ENCODE peak calls at places on chromosomes 6 and 20, in ten cellular contexts. L, K, E, W, Y, U, P, G, R and B are unnamed samples.

GRCh38 chr6:134810402-134810801 is 139.5 kb downstream of the ALDH8A1 start:
- DNase-seq in L (no peak), K (no peak), E (no peak), W (no peak), Y (no peak), U (no peak), P (no peak), G (no peak), R (peak; percentile 34), B (no peak)

GRCh38 chr20:1887321-1887720 is 7.9 kb upstream of the SIRPA start:
- DNase-seq in L (no peak), K (no peak), E (no peak), W (no peak), Y (no peak), U (peak; percentile 55), P (no peak), G (no peak), R (no peak), B (no peak)

GRCh38 chr20:8454137-8454712 is 322.2 kb downstream of the PLCB1 start:
- DNase-seq in L (no peak), K (no peak), E (no peak), W (peak; percentile 81), Y (peak; percentile 60), U (no peak), P (peak; percentile 97), G (peak; percentile 93), R (peak; percentile 97), B (peak; percentile 55)

GRCh38 chr20:58433759-58434158 is 44.7 kb downstream of the VAPB start:
- DNase-seq in L (no peak), K (no peak), E (no peak), W (peak; percentile 60), Y (no peak), U (no peak), P (peak; percentile 77), G (peak; percentile 85), R (peak; percentile 89), B (peak; percentile 75)

GRCh38 chr6:15073344-15073789 is 172.5 kb upstream of the JARID2 start:
- DNase-seq in L (no peak), K (no peak), E (no peak), W (peak; percentile 92), Y (no peak), U (no peak), P (peak; percentile 4), G (peak; percentile 62), R (peak; percentile 18), B (peak; percentile 27)

GRCh38 chr6:30541515-30542403 is 14.5 kb downstream of the GNL1 start:
- DNase-seq in L (peak; percentile 69), K (peak; percentile 69), E (peak; percentile 77), W (peak; percentile 95), Y (peak; percentile 86), U (peak; percentile 90), P (peak; percentile 73), G (peak; percentile 82), R (peak; percentile 87), B (peak; percentile 62)

GRCh38 chr6:168148231-168148849 is 69.3 kb upstream of the FRMD1 start:
- DNase-seq in L (no peak), K (no peak), E (no peak), W (no peak), Y (no peak), U (no peak), P (no peak), G (no peak), R (no peak), B (no peak)

GRCh38 chr6:111618407-111618806 is 12.7 kb upstream of the TRAF3IP2 start:
- DNase-seq in L (no peak), K (no peak), E (no peak), W (no peak), Y (no peak), U (no peak), P (no peak), G (no peak), R (no peak), B (no peak)

GRCh38 chr6:76701610-76702009 is 629.1 kb upstream of the IMPG1 start:
- DNase-seq in L (no peak), K (no peak), E (no peak), W (no peak), Y (no peak), U (no peak), P (no peak), G (no peak), R (no peak), B (no peak)
- TF ChIP-seq CTCF in L (no peak), K (no peak), E (no peak), W (no peak), Y (no peak), U (no peak), P (peak; percentile 28), G (no peak), R (no peak), B (no peak)

DNA sequence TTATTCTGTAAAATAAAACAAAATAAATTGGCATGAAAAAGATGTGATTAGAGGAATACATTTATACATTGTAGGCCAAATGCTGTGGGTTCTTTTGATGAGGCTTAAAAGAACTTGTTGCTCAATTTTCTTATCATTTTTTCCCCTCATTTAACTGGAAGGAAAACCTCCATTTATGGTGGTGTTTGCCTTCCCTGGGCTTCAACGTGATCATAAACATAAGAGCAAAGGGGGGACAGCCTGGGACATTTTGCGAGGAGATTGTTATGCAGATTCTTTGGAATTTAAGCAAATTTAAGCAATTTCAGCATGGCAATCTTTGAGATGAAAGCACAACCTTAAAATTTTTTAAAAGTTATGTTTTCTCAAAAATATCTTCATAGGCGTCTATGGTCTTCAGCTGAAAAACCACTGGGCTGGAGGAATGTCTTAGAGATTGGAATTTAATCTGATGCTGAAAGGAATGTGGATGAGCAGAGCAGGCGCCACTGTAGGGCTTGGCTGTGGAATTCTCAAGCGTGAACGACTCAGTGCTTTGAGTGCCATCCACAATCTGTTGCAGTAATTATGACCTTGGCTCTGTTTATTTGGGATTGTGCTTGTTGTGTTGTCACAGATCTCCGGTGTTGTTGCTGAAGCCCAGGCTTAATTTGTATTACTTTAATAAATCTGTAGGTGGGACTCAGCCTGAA is 149.4 kb upstream of the MLIP start:
- DNase-seq in L (no peak), K (no peak), E (no peak), W (peak; percentile 13), Y (peak; percentile 9), U (no peak), P (peak; percentile 67), G (peak; percentile 77), R (peak; percentile 19), B (no peak)
- H3K27ac ChIP-seq in L (no peak overlapping the region), K (no peak overlapping the region), E (no peak overlapping the region), W (no peak overlapping the region), Y (no peak overlapping the region), U (no peak overlapping the region), P (no peak overlapping the region), G (no peak overlapping the region), R (no peak overlapping the region), B (no peak overlapping the region)

GRCh38 chr6:151025076-151025475 is 159.6 kb downstream of the MTHFD1L start:
- DNase-seq in L (no peak), K (no peak), E (no peak), W (no peak), Y (no peak), U (no peak), P (no peak), G (no peak), R (no peak), B (no peak)

GRCh38 chr6:151024597-151024996 is 159.1 kb downstream of the MTHFD1L start:
- DNase-seq in L (no peak), K (no peak), E (no peak), W (no peak), Y (no peak), U (no peak), P (no peak), G (no peak), R (no peak), B (no peak)

GRCh38 chr6:151027936-151028838 is 162.7 kb downstream of the MTHFD1L start:
- DNase-seq in L (no peak), K (no peak), E (no peak), W (peak; percentile 17), Y (no peak), U (no peak), P (no peak), G (no peak), R (no peak), B (no peak)

GRCh38 chr6:151027295-151027747 is 161.8 kb downstream of the MTHFD1L start:
- DNase-seq in L (no peak), K (no peak), E (no peak), W (peak; percentile 82), Y (peak; percentile 83), U (no peak), P (no peak), G (no peak), R (no peak), B (no peak)

DNA sequence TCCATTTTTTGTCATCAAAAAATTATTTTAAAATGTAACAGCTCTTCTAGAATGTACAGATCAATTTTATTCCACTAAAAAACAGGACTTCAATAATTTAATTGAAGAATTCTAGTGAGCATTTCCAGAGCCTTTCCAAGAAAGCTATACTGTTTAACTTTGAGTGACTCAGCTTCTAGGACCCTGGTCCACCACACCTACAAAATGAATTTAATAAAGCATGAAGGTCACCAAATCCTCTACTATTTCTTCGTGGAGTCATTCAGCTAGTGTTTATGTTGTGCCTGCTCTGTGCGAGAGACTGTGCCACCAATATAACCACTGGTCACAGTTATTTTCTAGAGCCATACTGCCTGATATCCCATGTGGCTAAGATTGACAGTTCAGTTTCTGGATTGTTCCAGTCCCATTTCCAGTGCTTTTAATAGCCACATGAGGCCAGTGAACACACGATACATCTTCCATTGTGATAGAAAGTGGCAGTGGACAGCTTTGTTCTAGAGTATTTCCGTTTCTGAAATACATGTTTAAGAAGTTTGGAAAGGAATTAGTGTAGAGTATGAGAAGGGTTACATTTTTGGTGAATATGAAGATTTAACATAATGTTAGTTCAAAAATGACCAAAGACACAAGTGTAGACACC is 160.6 kb downstream of the MTHFD1L start:
- DNase-seq in L (no peak), K (no peak), E (no peak), W (peak; percentile 56), Y (no peak), U (no peak), P (no peak), G (peak; percentile 23), R (no peak), B (no peak)
- TF ChIP-seq CTCF in L (no peak), K (peak; percentile 16), E (no peak), W (no peak), Y (no peak), U (no peak), P (no peak), G (no peak), R (no peak), B (no peak)

GRCh38 chr6:108588586-108588985 is 27.9 kb downstream of the FOXO3 start:
- DNase-seq in L (no peak), K (no peak), E (no peak), W (peak; percentile 30), Y (no peak), U (no peak), P (peak; percentile 79), G (peak; percentile 76), R (peak; percentile 67), B (peak; percentile 38)

GRCh38 chr6:108584323-108584722 is 23.6 kb downstream of the FOXO3 start:
- DNase-seq in L (no peak), K (no peak), E (peak; percentile 58), W (no peak), Y (no peak), U (no peak), P (no peak), G (no peak), R (no peak), B (no peak)

GRCh38 chr6:108587258-108588059 is 26.7 kb downstream of the FOXO3 start:
- DNase-seq in L (no peak), K (no peak), E (peak; percentile 67), W (peak; percentile 56), Y (peak; percentile 18), U (no peak), P (peak; percentile 87), G (peak; percentile 86), R (peak; percentile 92), B (peak; percentile 54)

GRCh38 chr6:108582618-108583017 is 21.9 kb downstream of the FOXO3 start:
- DNase-seq in L (no peak), K (no peak), E (no peak), W (no peak), Y (no peak), U (no peak), P (no peak), G (no peak), R (no peak), B (no peak)

GRCh38 chr6:108585921-108586320 is 25.2 kb downstream of the FOXO3 start:
- DNase-seq in L (no peak), K (no peak), E (no peak), W (no peak), Y (no peak), U (no peak), P (no peak), G (no peak), R (no peak), B (no peak)
- H3K27ac ChIP-seq in L (peak overlapping the region; percentile 92), K (peak overlapping the region; percentile 41), E (peak overlapping the region; percentile 86), W (no peak overlapping the region), Y (no peak overlapping the region), U (peak overlapping the region; percentile 3), P (no peak overlapping the region), G (peak overlapping the region; percentile 32), R (no peak overlapping the region), B (peak overlapping the region; percentile 49)